ENCODE peak calls at places on chromosome 18, in four cellular contexts. F is K562, J is HepG2, H is GM12878. S is an unnamed sample.

GRCh38 chr18:30915336-30915988 is 127.1 kb downstream of the DSC3 start:
- DNase-seq in J (peak; percentile 11), H (no peak), F (no peak), S (no peak)

GRCh38 chr18:75167759-75168211 is 41.2 kb downstream of the PTGR3 start:
- DNase-seq in H (no peak), J (no peak), F (no peak), S (no peak)

GRCh38 chr18:2572144-2572682 is 856 bp downstream of the NDC80 start:
- DNase-seq in J (no peak), F (peak; percentile 27), H (no peak), S (no peak)

GRCh38 chr18:60413944-60414547 is 41.5 kb upstream of the MC4R start:
- DNase-seq in H (no peak), J (peak; percentile 2), F (no peak), S (peak; percentile 68)

GRCh38 chr18:7590800-7591560 is 23.9 kb downstream of the PTPRM start:
- DNase-seq in H (no peak), J (no peak), F (no peak), S (no peak)

GRCh38 chr18:55579471-55579870 is 8.5 kb downstream of the TCF4 start:
- DNase-seq in H (no peak), F (no peak), J (no peak), S (no peak)

GRCh38 chr18:3903341-3903740 is 453.4 kb downstream of the TGIF1 start:
- DNase-seq in J (no peak), F (no peak), H (no peak), S (no peak)

GRCh38 chr18:1618364-1618763 is 713.7 kb downstream of the ADCYAP1 start:
- DNase-seq in F (no peak), H (no peak), J (no peak), S (no peak)

GRCh38 chr18:7608174-7608550 is 41.0 kb downstream of the PTPRM start:
- DNase-seq in F (no peak), H (no peak), J (no peak), S (no peak)

GRCh38 chr18:56085561-56085960 is 497.6 kb upstream of the TCF4 start:
- DNase-seq in J (no peak), F (no peak), H (no peak), S (no peak)

GRCh38 chr18:39602112-39602511 is 2036.5 kb upstream of the CELF4 start:
- DNase-seq in H (no peak), F (no peak), J (no peak), S (no peak)

GRCh38 chr18:25704096-25704870 is 352.3 kb upstream of the ZNF521 start:
- DNase-seq in J (no peak), H (no peak), F (no peak), S (no peak)

GRCh38 chr18:24600076-24600654 is 139.7 kb downstream of the HRH4 start:
- DNase-seq in F (peak; percentile 32), J (peak; percentile 40), H (no peak), S (no peak)

GRCh38 chr18:12765127-12765526 is 62.3 kb downstream of the PSMG2 start:
- DNase-seq in F (no peak), H (no peak), J (no peak), S (no peak)

GRCh38 chr18:76495435-76496199 is 575 bp upstream of the ZNF516 start:
- DNase-seq in J (peak; percentile 65), H (no peak), F (no peak), S (peak; percentile 66)

GRCh38 chr18:69172046-69172445 is 228.6 kb upstream of the DOK6 start:
- DNase-seq in F (no peak), J (no peak), H (no peak), S (no peak)

GRCh38 chr18:76394780-76395476 is 100.1 kb downstream of the ZNF516 start:
- DNase-seq in H (no peak), F (no peak), J (no peak), S (no peak)

GRCh38 chr18:42183746-42184145 is 228.7 kb downstream of the PIK3C3 start:
- DNase-seq in H (no peak), J (no peak), F (no peak), S (no peak)

GRCh38 chr18:6629635-6630140 is 99.8 kb upstream of the ARHGAP28 start:
- DNase-seq in H (no peak), F (no peak), J (no peak), S (no peak)

GRCh38 chr18:5890606-5891360 is 4.5 kb downstream of the TMEM200C start:
- DNase-seq in H (no peak), F (no peak), J (peak; percentile 11), S (peak; percentile 70)

GRCh38 chr18:50649821-50650220 is 89.9 kb downstream of the MAPK4 start:
- DNase-seq in H (no peak), F (no peak), J (no peak), S (no peak)

GRCh38 chr18:46293699-46294300 is 189.6 kb downstream of the HAUS1 start:
- DNase-seq in J (no peak), F (no peak), H (no peak), S (peak; percentile 46)

GRCh38 chr18:46411862-46412690 is 244.9 kb downstream of the LOXHD1 start:
- DNase-seq in F (no peak), H (no peak), J (no peak), S (no peak)

GRCh38 chr18:55778731-55779460 is 190.9 kb upstream of the TCF4 start:
- DNase-seq in H (no peak), F (no peak), J (no peak), S (no peak)

GRCh38 chr18:35682282-35682867 is 100.8 kb downstream of the GALNT1 start:
- DNase-seq in J (no peak), F (peak; percentile 58), H (no peak), S (no peak)

GRCh38 chr18:11137400-11137799 is 12.0 kb downstream of the PIEZO2 start:
- DNase-seq in F (no peak), H (no peak), J (no peak), S (no peak)

GRCh38 chr18:376307-376706 is 108.5 kb upstream of the THOC1 start:
- DNase-seq in F (no peak), J (no peak), H (no peak), S (no peak)

GRCh38 chr18:76859474-76860339 is 37.4 kb downstream of the ZNF236 start:
- DNase-seq in F (no peak), J (no peak), H (peak; percentile 30), S (no peak)

GRCh38 chr18:77985486-77985885 is 735.8 kb downstream of the GALR1 start:
- DNase-seq in F (no peak), H (no peak), J (no peak), S (no peak)

GRCh38 chr18:44725300-44726096 is 44.8 kb downstream of the SETBP1 start:
- DNase-seq in J (no peak), F (peak; percentile 75), H (peak; percentile 71), S (no peak)

GRCh38 chr18:73669299-73669698 is 478.3 kb downstream of the FBXO15 start:
- DNase-seq in F (no peak), H (no peak), J (no peak), S (no peak)

GRCh38 chr18:43587538-43588153 is 310.4 kb upstream of the SYT4 start:
- DNase-seq in F (peak; percentile 3), J (peak; percentile 25), H (no peak), S (no peak)

GRCh38 chr18:3485153-3486149 is 35.5 kb downstream of the TGIF1 start:
- DNase-seq in H (no peak), F (no peak), J (no peak), S (no peak)

GRCh38 chr18:56374005-56374655 is 264.3 kb downstream of the TXNL1 start:
- DNase-seq in H (no peak), F (no peak), J (no peak), S (no peak)

GRCh38 chr18:45967007-45967706 is at the start of gene EPG5:
- DNase-seq in F (peak; percentile 88), H (peak; percentile 68), J (peak; percentile 93), S (peak; percentile 99)

GRCh38 chr18:61842146-61842545 is 50.7 kb downstream of the RNF152 start:
- DNase-seq in H (peak; percentile 2), J (no peak), F (no peak), S (no peak)
- TF ChIP-seq NR2C2 in H (no peak), J (no peak), F (no peak), S (no peak)

DNA sequence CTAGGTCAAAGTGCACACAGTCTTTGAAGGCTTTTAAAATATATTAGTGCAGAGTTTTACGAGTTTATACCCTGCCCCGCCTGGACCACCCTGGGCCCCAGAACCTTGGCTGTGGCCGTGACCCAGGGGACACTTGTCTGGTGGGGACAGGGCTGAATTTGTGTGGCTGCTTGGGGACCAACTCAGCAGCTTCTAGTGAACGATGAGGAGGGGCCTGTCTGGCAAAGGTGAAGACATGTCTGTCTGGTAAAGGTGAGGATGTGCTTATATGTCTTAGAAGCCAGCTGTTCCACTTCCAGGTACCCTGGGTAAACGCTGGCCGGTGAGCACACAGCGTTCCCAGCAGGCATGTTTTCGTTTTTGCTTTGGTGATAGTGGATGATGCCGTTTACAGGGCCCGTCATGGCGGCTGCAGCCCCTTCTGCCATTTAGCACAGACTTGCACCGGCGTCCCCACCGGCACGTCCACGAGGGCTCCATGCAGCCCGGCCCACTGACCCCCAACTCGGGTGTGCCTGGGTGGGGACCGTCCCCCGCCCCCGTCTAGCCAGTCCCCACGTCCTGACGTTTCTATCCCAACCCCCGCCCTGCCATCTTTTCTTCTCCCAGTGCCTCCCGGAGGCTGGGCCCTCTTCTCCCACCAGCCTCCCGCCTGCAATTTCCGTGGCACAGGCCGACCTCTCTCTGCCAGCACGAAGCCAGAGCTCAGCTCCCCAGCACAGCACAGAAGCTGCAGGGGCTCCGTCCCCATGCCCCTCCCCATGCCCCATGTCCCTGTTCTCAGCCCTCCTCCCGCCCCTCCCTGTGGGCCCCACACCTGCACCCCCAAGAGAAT is 67.8 kb downstream of the SLC66A2 start:
- DNase-seq in J (no peak), H (no peak), F (no peak), S (no peak)
- TF ChIP-seq NR2C2 in J (no peak), H (no peak), F (no peak), S (no peak)

DNA sequence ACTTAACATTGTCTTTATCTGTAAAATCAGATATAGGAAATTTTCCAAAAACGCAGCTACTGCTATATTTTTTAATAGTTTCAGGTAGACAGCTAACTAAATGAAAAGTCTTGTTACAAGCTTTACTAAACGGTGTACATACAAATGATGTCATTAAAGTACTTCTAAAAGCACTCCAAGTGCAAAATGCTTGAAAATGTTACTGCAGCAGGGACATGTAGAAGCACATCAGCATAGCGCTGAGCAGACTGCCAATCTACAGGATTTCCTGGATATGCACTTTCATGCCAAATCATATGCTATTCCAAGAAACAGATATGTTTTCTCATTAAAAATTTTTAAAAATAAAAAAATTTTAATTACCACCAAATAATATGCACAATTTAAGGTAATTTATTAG is 61.7 kb downstream of the SMAD2 start:
- DNase-seq in J (no peak), H (no peak), F (no peak), S (no peak)
- TF ChIP-seq NR2C2 in J (no peak), H (no peak), F (no peak), S (no peak)

GRCh38 chr18:49520661-49521145 is 33.7 kb upstream of the C18orf32 start:
- DNase-seq in F (no peak), J (no peak), H (no peak), S (no peak)

GRCh38 chr18:49524951-49525350 is 36.9 kb upstream of the LIPG start:
- DNase-seq in J (no peak), H (no peak), F (no peak), S (no peak)

GRCh38 chr18:49519041-49519971 is 32.3 kb upstream of the C18orf32 start:
- DNase-seq in J (no peak), F (no peak), H (no peak), S (no peak)

GRCh38 chr18:49524349-49524748 is 37.3 kb upstream of the C18orf32 start:
- DNase-seq in H (no peak), F (peak; percentile 46), J (no peak), S (no peak)

DNA sequence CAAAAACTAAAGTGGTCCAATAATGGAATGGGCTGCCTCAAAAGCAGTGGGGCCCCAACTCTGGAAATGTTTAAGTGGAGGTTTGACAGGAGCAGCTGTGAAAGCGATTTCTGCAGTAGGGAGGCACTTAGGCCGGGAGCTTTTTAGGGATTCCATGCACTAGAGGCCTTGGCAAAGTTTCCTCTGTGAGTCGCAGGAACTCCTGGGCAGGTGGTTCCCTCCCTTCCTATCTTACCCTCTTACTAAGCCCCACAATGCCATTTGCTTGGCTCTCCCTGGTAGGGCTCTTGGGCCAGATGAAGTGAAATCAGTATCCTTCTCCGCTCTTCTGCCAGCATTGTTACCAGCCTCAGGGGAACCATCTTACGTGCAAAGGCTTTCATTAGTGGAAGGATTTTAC is 34.2 kb upstream of the C18orf32 start:
- DNase-seq in F (no peak), J (no peak), H (no peak), S (no peak)
- TF ChIP-seq NR2C2 in F (no peak), J (no peak), H (no peak), S (no peak)

S was measured in WTC11.